ENCODE peak calls at places on chromosomes 5 and 9, in seven cellular contexts. M, C, H, J, K, B and R are unnamed samples.

GRCh38 chr5:116532762-116533525 is 41.7 kb downstream of the SEMA6A start:
- DNase-seq in M (no peak), C (no peak), H (no peak), J (no peak), K (no peak), B (no peak), R (no peak)

GRCh38 chr5:175700991-175701390 is 43.1 kb downstream of the HRH2 start:
- DNase-seq in M (no peak), C (no peak), H (no peak), J (peak; percentile 38), K (no peak), B (no peak), R (no peak)

GRCh38 chr5:78974011-78974410 is 11.1 kb downstream of the ARSB start:
- DNase-seq in M (no peak), C (no peak), H (no peak), J (no peak), K (no peak), B (no peak), R (no peak)

GRCh38 chr9:132543251-132543650 is 39.2 kb upstream of the BARHL1 start:
- DNase-seq in M (no peak), C (no peak), H (no peak), J (no peak), K (no peak), B (no peak), R (no peak)

GRCh38 chr9:133703571-133704399 is 34.4 kb downstream of the SARDH start:
- DNase-seq in M (peak; percentile 56), C (no peak), H (no peak), J (no peak), K (no peak), B (no peak), R (no peak)

GRCh38 chr5:154967419-154968024 is 26.6 kb downstream of the MRPL22 start:
- DNase-seq in M (no peak), C (no peak), H (no peak), J (no peak), K (no peak), B (no peak), R (no peak)

GRCh38 chr9:132840980-132841379 is 37.1 kb downstream of the AK8 start:
- DNase-seq in M (peak; percentile 34), C (no peak), H (no peak), J (no peak), K (no peak), B (no peak), R (no peak)

GRCh38 chr5:171420429-171421231 is 1.2 kb downstream of the FGF18 start:
- DNase-seq in M (peak; percentile 90), C (peak; percentile 69), H (peak; percentile 73), J (no peak), K (peak; percentile 64), B (no peak), R (peak; percentile 94)

GRCh38 chr9:114688892-114689291 is 6.9 kb upstream of the TEX48 start:
- DNase-seq in M (no peak), C (no peak), H (no peak), J (no peak), K (no peak), B (no peak), R (no peak)

GRCh38 chr9:2764371-2764770 is 47.1 kb downstream of the KCNV2 start:
- DNase-seq in M (no peak), C (no peak), H (no peak), J (no peak), K (no peak), B (no peak), R (no peak)

GRCh38 chr5:73648490-73648889 is 22.5 kb downstream of the ARHGEF28 start:
- DNase-seq in M (no peak), C (no peak), H (no peak), J (no peak), K (no peak), B (no peak), R (peak; percentile 47)

GRCh38 chr5:154793599-154794524 is 38.7 kb downstream of the LARP1 start:
- DNase-seq in M (peak; percentile 33), C (no peak), H (no peak), J (no peak), K (no peak), B (no peak), R (no peak)

GRCh38 chr5:176356179-176356566 is 5.4 kb downstream of the KIAA1191 start:
- DNase-seq in M (no peak), C (no peak), H (no peak), J (no peak), K (no peak), B (no peak), R (no peak)

GRCh38 chr9:131264231-131264630 is 12.1 kb downstream of the FAM78A start:
- DNase-seq in M (no peak), C (no peak), H (no peak), J (peak; percentile 18), K (no peak), B (no peak), R (no peak)

GRCh38 chr5:68356623-68357022 is 141.1 kb downstream of the PIK3R1 start:
- DNase-seq in M (no peak), C (no peak), H (no peak), J (no peak), K (no peak), B (no peak), R (peak; percentile 3)

GRCh38 chr5:73605223-73606087 is 20.5 kb upstream of the ARHGEF28 start:
- DNase-seq in M (no peak), C (no peak), H (peak; percentile 71), J (peak; percentile 15), K (peak; percentile 28), B (no peak), R (no peak)

GRCh38 chr5:27124590-27124989 is 86.2 kb upstream of the CDH9 start:
- DNase-seq in M (no peak), C (no peak), H (no peak), J (peak; percentile 20), K (no peak), B (no peak), R (no peak)

GRCh38 chr5:126339215-126339805 is 83.9 kb upstream of the GRAMD2B start:
- DNase-seq in M (no peak), C (no peak), H (no peak), J (peak; percentile 73), K (peak; percentile 38), B (no peak), R (no peak)

DNA sequence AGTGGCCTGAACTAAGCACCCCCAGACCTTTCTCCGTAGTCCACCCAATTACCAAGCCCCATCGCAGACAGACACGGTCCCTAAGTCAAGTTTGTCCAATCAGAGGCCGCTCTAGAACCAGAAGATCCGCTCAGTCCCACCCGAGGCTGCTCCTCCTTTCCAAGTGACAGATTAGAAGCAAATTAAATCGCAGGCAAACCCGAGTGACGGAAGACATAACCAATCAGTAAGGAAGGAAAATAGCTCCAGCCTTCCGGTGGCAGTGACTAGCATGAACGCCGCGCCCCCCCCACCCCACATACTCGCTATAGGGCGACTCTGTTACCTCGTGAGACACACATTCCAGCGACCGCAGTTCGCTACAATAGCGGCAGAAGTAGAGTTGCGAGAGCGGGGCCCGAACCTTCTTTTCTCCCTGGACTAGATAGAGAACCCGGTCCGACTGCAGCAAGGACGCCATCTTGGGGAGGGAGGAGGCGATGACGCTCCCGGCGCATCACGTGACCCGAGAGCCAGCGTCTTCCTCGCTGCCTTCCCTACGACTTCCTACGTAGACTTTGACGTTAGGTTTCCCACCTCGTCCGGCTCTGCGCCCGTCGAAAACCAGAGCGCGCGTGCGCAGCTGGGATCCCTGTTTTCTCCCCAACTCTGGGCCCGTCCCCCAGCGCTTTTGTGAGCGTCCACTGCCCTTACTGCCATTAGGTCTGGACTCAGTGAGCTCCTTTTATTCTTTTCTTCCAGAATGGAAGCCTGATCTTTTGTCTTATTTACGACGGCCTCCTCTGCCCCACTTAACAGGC is at the start of gene DCTN4:
- DNase-seq in M (peak; percentile 99), C (peak; percentile 89), H (peak; percentile 96), J (peak; percentile 98), K (peak; percentile 96), B (peak; percentile 95), R (peak; percentile 99)
- TF ChIP-seq EP300 in M (peak; percentile 79), C (peak; percentile 91), H (no peak), J (no peak), K (no peak), B (no peak), R (no peak)

GRCh38 chr9:82597225-82598158 is 465.4 kb downstream of the RASEF start:
- DNase-seq in M (no peak), C (no peak), H (peak; percentile 27), J (no peak), K (no peak), B (no peak), R (no peak)

GRCh38 chr9:82599550-82599949 is 463.4 kb downstream of the RASEF start:
- DNase-seq in M (no peak), C (no peak), H (no peak), J (no peak), K (no peak), B (no peak), R (no peak)

GRCh38 chr9:82598254-82599039 is 464.5 kb downstream of the RASEF start:
- DNase-seq in M (no peak), C (no peak), H (no peak), J (no peak), K (no peak), B (no peak), R (no peak)

GRCh38 chr9:82601272-82601835 is 461.6 kb downstream of the RASEF start:
- DNase-seq in M (no peak), C (no peak), H (no peak), J (no peak), K (no peak), B (no peak), R (no peak)

GRCh38 chr9:82600536-82601271 is 462.2 kb downstream of the RASEF start:
- DNase-seq in M (no peak), C (no peak), H (no peak), J (no peak), K (no peak), B (no peak), R (no peak)
- TF ChIP-seq EP300 in M (no peak), C (no peak), H (no peak), J (no peak), K (no peak), B (no peak), R (no peak)

GRCh38 chr9:125854553-125855275 is 107.5 kb downstream of the PBX3 start:
- DNase-seq in M (no peak), C (no peak), H (no peak), J (no peak), K (no peak), B (no peak), R (no peak)
- TF ChIP-seq EP300 in M (no peak), C (no peak), H (no peak), J (no peak), K (no peak), B (no peak), R (no peak)

GRCh38 chr5:149630337-149630736 is 49.0 kb downstream of the ARHGEF37 start:
- DNase-seq in M (peak; percentile 47), C (no peak), H (no peak), J (no peak), K (no peak), B (no peak), R (no peak)

GRCh38 chr5:149635394-149635793 is 54.1 kb downstream of the ARHGEF37 start:
- DNase-seq in M (no peak), C (no peak), H (no peak), J (no peak), K (no peak), B (no peak), R (no peak)

GRCh38 chr5:149631506-149631905 is 50.2 kb downstream of the ARHGEF37 start:
- DNase-seq in M (no peak), C (no peak), H (no peak), J (no peak), K (no peak), B (no peak), R (no peak)

GRCh38 chr5:149633671-149634350 is 52.5 kb downstream of the ARHGEF37 start:
- DNase-seq in M (peak; percentile 17), C (no peak), H (no peak), J (peak; percentile 41), K (no peak), B (no peak), R (no peak)

GRCh38 chr5:149632311-149633251 is 51.3 kb downstream of the ARHGEF37 start:
- DNase-seq in M (peak; percentile 55), C (no peak), H (peak; percentile 82), J (peak; percentile 91), K (peak; percentile 62), B (no peak), R (no peak)
- TF ChIP-seq EP300 in M (no peak), C (no peak), H (no peak), J (peak; percentile 69), K (no peak), B (no peak), R (no peak)